ENCODE peak calls at places on chromosomes 5 and 9, in six cellular contexts. M is NCI-H1105, F is GM03348, S is heart right ventricle, D is T-helper 22 cell, W is mesothelial cell of epicardium. I is an unnamed sample.

GRCh38 chr9:134966270-134966669 is 48.6 kb upstream of the FCN1 start:
- DNase-seq in M (no peak), F (no peak), S (no peak), D (no peak), W (no peak), I (no peak)

GRCh38 chr9:98774746-98775145 is 21.6 kb downstream of the ANKS6 start:
- DNase-seq in M (no peak), F (peak), S (no peak), D (no peak), W (no peak), I (no peak)

GRCh38 chr5:65809817-65810531 is 88.0 kb downstream of the NLN start:
- DNase-seq in M (no peak), F (peak), S (peak), D (no peak), W (no peak), I (no peak)

GRCh38 chr5:3925935-3926334 is 330.3 kb downstream of the IRX1 start:
- DNase-seq in M (no peak), F (no peak), S (no peak), D (no peak), W (no peak), I (no peak)

GRCh38 chr5:56746553-56746952 is 68.8 kb upstream of the MAP3K1 start:
- DNase-seq in M (no peak), F (no peak), S (no peak), D (no peak), W (no peak), I (no peak)

GRCh38 chr5:34604119-34604675 is 51.9 kb upstream of the RAI14 start:
- DNase-seq in M (no peak), F (no peak), S (no peak), D (no peak), W (no peak), I (no peak)

GRCh38 chr9:79233542-79233941 is 338.2 kb upstream of the TLE4 start:
- DNase-seq in M (no peak), F (peak), S (no peak), D (no peak), W (no peak), I (no peak)

GRCh38 chr9:70081120-70081495 is 37.5 kb downstream of the MAMDC2 start:
- DNase-seq in M (no peak), F (no peak), S (no peak), D (no peak), W (no peak), I (no peak)

GRCh38 chr5:76099756-76100155 is 16.6 kb downstream of the SV2C start:
- DNase-seq in M (no peak), F (no peak), S (no peak), D (no peak), W (no peak), I (no peak)

GRCh38 chr9:419571-420156 is 205.0 kb downstream of the DOCK8 start:
- DNase-seq in M (no peak), F (peak), S (no peak), D (no peak), W (no peak), I (peak)

GRCh38 chr9:101601904-101602765 is 7.4 kb upstream of the PPP3R2 start:
- DNase-seq in M (peak), F (peak), S (no peak), D (no peak), W (no peak), I (peak)

GRCh38 chr9:69548676-69549075 is 123.5 kb downstream of the APBA1 start:
- DNase-seq in M (no peak), F (no peak), S (no peak), D (no peak), W (no peak), I (no peak)

GRCh38 chr5:89351232-89351631 is 468.2 kb upstream of the MEF2C start:
- DNase-seq in M (no peak), F (no peak), S (no peak), D (no peak), W (no peak), I (peak)

GRCh38 chr9:87516222-87516930 is 18.7 kb downstream of the DAPK1 start:
- DNase-seq in M (no peak), F (no peak), S (peak), D (no peak), W (no peak), I (no peak)

GRCh38 chr5:32842798-32843531 is 131.8 kb downstream of the NPR3 start:
- DNase-seq in M (no peak), F (no peak), S (no peak), D (no peak), W (no peak), I (no peak)

GRCh38 chr9:89592963-89593775 is 11.6 kb upstream of the GADD45G start:
- DNase-seq in M (no peak), F (no peak), S (no peak), D (no peak), W (no peak), I (no peak)

GRCh38 chr5:61386062-61386800 is 54.2 kb downstream of the ZSWIM6 start:
- DNase-seq in M (peak), F (no peak), S (no peak), D (no peak), W (no peak), I (no peak)

GRCh38 chr5:150578781-150579461 is 61.5 kb upstream of the SYNPO start:
- DNase-seq in M (no peak), F (no peak), S (no peak), D (no peak), W (no peak), I (no peak)

GRCh38 chr9:78808087-78808486 is 511.2 kb downstream of the PSAT1 start:
- DNase-seq in M (no peak), F (no peak), S (no peak), D (no peak), W (no peak), I (no peak)

I was measured in non-pigmented ciliary epithelial cell.